ENCODE peak calls at places on chromosomes 1 and 21, in six cellular contexts. H, B, E, T, X and F are unnamed samples. For H3K27me3, the result is how much of the 10 kb centered on the place peaks cover.

GRCh38 chr1:103218821-103219220 is 110.5 kb upstream of the COL11A1 start:
- DNase-seq in X (no peak), E (no peak), B (no peak), T (no peak), H (no peak), F (no peak)

GRCh38 chr21:17512245-17513213 is at the start of gene CXADR:
- DNase-seq in H (peak), B (peak), X (peak), E (no peak), T (peak), F (peak)

GRCh38 chr1:242522304-242522945 is 2.1 kb downstream of the PLD5 start:
- DNase-seq in X (no peak), E (no peak), T (no peak), H (no peak), B (no peak), F (no peak)

GRCh38 chr1:106038260-106038659 is 1018.2 kb upstream of the PRMT6 start:
- DNase-seq in T (no peak), B (no peak), E (no peak), H (no peak), X (no peak), F (no peak)

GRCh38 chr1:232422901-232423300 is 207.0 kb downstream of the SIPA1L2 start:
- DNase-seq in T (no peak), X (no peak), E (no peak), B (no peak), H (peak), F (no peak)

GRCh38 chr1:209080170-209080781 is 503.2 kb upstream of the CAMK1G start:
- DNase-seq in T (no peak), E (no peak), H (no peak), B (no peak), X (no peak), F (no peak)

GRCh38 chr1:198933506-198933905 is 294.7 kb downstream of the PTPRC start:
- DNase-seq in X (no peak), T (no peak), B (no peak), E (no peak), H (no peak), F (no peak)

GRCh38 chr1:103170608-103171007 is 62.3 kb upstream of the COL11A1 start:
- DNase-seq in B (no peak), H (peak), X (no peak), E (no peak), T (no peak), F (no peak)

GRCh38 chr1:78102916-78103315 is 57.1 kb downstream of the GIPC2 start:
- DNase-seq in B (no peak), T (no peak), H (no peak), E (no peak), X (no peak), F (no peak)

GRCh38 chr1:192797845-192798244 is 11.0 kb upstream of the RGS2 start:
- DNase-seq in X (no peak), T (no peak), B (no peak), H (no peak), E (no peak), F (no peak)

GRCh38 chr1:192133350-192133950 is 24.8 kb upstream of the RGS18 start:
- DNase-seq in T (no peak), E (no peak), B (no peak), X (no peak), H (peak), F (no peak)

GRCh38 chr1:243708210-243708609 is 141.8 kb downstream of the AKT3 start:
- DNase-seq in T (no peak), E (no peak), H (peak), X (no peak), B (no peak), F (no peak)

GRCh38 chr1:27141266-27142003 is 13.5 kb downstream of the SLC9A1 start:
- DNase-seq in B (no peak), T (no peak), X (no peak), H (no peak), E (no peak), F (no peak)

GRCh38 chr1:11052839-11053757 is 6.1 kb upstream of the MASP2 start:
- DNase-seq in E (no peak), B (no peak), H (no peak), X (no peak), T (no peak), F (no peak)

GRCh38 chr1:84603223-84603622 is 29.0 kb upstream of the CTBS start:
- DNase-seq in H (peak), B (no peak), X (no peak), T (no peak), E (no peak), F (no peak)

GRCh38 chr21:40271169-40271568 is 403.9 kb downstream of the PCP4 start:
- DNase-seq in H (no peak), T (no peak), B (no peak), X (no peak), E (no peak), F (no peak)

GRCh38 chr21:17462276-17462981 is 50.4 kb upstream of the CXADR start:
- DNase-seq in B (peak), E (no peak), H (no peak), X (no peak), T (no peak), F (no peak)

GRCh38 chr1:66373072-66373685 is 160.8 kb upstream of the SGIP1 start:
- DNase-seq in T (no peak), B (no peak), X (no peak), H (no peak), E (no peak), F (no peak)

GRCh38 chr1:158077366-158078256 is 84.2 kb downstream of the KIRREL1 start:
- DNase-seq in X (no peak), B (no peak), E (no peak), T (no peak), H (no peak), F (no peak)

GRCh38 chr1:204506091-204506968 is 9.9 kb upstream of the MDM4 start:
- DNase-seq in T (peak), X (peak), E (peak), H (peak), B (peak), F (peak)

GRCh38 chr21:35811115-35811806 is 249.1 kb downstream of the SETD4 start:
- DNase-seq in H (no peak), T (no peak), E (no peak), B (no peak), X (no peak), F (no peak)

GRCh38 chr1:221939598-221939997 is 197.7 kb upstream of the DUSP10 start:
- DNase-seq in B (peak), E (no peak), T (no peak), H (no peak), X (no peak), F (no peak)

GRCh38 chr1:202165942-202166843 is 5.8 kb upstream of the PTPN7 start:
- DNase-seq in E (no peak), H (no peak), T (no peak), B (no peak), X (no peak), F (no peak)

GRCh38 chr1:179831225-179831624 is 46.4 kb downstream of the TOR1AIP2 start:
- DNase-seq in H (no peak), X (no peak), T (no peak), B (no peak), E (no peak), F (no peak)

GRCh38 chr1:110602466-110602865 is 3.7 kb downstream of the KCNA2 start:
- DNase-seq in T (no peak), H (no peak), B (no peak), X (no peak), E (no peak), F (no peak)

DNA sequence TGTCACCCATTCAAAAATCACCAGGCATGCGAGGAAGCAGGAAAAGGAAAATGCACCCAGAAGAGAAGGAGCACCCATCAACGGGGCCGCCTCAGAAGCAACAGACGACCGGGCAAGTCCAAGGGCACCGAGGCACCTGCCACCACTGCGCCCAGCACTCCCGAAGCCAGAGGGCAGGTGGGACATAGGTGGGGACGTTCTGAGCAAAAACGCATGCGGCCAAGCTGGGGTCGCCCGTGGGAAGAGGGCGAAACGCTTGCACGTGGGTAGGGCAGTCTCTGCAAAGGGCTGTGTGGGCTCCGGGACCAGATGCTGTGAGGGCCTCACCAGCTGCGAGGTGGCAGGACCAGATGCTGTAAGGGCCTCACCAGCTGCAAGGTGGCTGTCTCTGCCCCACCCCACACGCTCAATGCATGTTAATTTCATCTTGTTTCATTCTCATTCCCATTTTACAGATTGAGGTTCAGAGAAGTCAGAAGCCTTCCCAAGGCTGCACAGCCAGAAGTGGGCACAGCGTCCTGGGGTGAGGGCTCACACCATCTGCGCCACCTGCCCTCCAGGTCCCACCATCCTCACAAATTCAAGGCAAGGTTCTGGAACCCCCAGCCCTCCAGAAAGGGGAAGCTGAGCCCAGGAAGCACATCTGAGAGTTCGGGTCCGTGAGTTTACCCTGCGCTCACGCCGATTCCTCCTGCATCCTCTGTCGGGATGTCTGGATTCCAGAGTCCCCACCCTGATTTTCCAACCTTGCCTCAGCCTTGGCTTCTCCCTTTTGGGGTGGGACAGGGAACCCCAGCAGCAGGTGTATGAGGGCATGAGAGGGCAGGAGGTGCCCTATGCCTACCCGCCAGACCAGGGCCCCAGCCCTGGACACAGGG is 8.2 kb upstream of the SAMD11 start:
- DNase-seq in B (no peak), E (no peak), T (no peak), H (no peak), X (no peak), F (no peak)
- H3K27me3 ChIP-seq in B (under half), E (under half), T (under half), H (under half), X (half or more), F (under half)

GRCh38 chr1:236718328-236718727 is 32.0 kb downstream of the ACTN2 start:
- DNase-seq in H (no peak), B (no peak), E (no peak), X (no peak), T (no peak), F (no peak)

GRCh38 chr1:236717811-236718210 is 31.5 kb downstream of the ACTN2 start:
- DNase-seq in X (no peak), B (no peak), T (no peak), E (no peak), H (no peak), F (no peak)

GRCh38 chr1:236710328-236710892 is 24.1 kb downstream of the ACTN2 start:
- DNase-seq in T (no peak), X (no peak), E (no peak), H (no peak), B (no peak), F (no peak)

GRCh38 chr1:236716160-236716559 is 29.9 kb downstream of the ACTN2 start:
- DNase-seq in E (no peak), X (peak), H (peak), B (no peak), T (no peak), F (no peak)
- H3K27me3 ChIP-seq in E (under half), X (under half), H (under half), B (under half), T (under half), F (under half)

DNA sequence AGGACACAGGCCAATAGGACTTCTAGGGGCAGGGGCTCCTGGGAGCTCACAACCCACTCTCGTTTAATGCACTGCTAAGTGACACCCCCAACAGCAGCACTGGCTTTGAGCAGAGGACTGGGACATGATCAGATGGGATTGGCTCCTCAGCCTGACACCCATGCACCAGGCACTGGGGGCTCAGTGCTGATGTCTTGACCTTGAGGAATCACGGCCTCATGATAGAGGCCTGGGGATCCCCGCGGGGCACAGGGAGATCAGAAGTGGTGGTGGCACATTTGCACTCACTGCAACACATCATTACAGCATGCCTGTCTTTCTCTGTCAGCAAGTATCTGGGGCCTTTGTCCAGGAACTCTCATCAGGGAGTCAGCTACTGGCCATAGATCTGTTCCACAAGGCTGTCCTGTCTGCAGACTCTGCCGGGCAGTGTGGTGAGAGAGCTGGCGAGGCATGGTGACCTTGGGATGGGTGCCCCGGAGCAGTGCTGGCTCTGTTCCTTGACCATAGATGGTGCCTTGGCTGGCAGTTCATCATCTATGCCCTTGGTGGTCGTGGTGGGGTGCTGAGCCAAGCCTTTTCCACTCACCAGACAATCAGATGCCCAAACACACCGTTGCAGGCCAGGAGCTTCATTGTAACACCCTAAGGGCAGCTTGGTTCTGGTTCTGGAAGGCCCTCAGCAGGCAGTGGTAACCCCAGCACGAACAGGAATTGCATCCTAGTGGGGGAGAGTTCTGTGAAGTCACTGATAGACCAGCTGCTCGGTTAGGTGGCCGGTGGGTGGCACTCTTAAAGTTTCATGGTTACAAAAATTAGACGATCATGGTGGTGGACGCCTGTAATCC is 22.2 kb upstream of the PARP1 start:
- DNase-seq in B (no peak), H (no peak), T (no peak), E (no peak), X (peak), F (no peak)
- H3K27me3 ChIP-seq in B (under half), H (under half), T (under half), E (under half), X (under half), F (under half)

DNA sequence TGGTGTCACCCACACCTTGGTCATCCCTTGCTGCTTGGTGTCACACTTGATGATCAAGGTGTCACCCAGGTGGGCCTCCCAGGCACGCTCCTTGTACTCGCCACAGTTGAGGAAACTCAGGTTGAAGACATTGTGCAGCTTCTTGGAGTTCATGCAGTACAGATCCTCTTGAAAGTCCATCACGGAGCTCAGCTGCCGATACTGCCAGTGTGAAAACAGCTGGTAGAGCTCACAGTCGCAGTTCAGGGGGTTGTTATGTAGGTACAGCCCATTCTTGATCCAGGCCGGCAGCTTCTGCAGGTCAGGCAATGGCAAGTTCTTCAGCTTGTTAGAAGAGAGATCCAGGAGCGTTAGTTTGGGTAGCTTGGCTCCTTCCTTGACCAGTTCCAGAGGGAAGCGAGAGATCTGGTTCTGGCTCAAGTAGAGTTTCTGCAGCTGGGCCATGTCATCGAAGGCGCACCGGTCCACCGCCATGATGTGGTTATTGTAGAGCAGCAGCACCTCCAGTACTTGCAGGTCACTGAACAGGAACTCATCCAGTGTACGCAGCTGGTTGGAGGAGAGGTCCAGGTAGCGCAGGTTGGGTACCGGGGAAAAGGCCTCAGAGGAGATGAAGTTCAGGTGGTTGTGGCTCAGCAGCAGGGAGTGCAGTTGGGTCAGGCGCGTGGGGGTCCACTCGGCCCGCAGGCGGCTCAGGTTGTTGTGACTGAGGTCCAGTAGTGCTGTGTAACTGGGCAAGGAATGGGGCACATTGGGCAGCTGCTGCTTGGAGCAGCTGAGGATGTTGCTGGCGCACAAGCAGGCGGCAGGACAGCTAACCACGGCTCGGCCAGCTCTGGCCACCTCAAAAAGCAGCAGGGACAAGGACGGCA is 1.3 kb downstream of the AMIGO1 start:
- DNase-seq in E (no peak), H (no peak), T (no peak), X (no peak), B (no peak), F (no peak)
- H3K27me3 ChIP-seq in E (under half), H (under half), T (under half), X (under half), B (under half), F (under half)

GRCh38 chr1:47507921-47508894 is 70.4 kb downstream of the FOXD2 start:
- DNase-seq in E (no peak), T (no peak), X (peak), H (peak), B (peak), F (no peak)
- H3K27me3 ChIP-seq in E (under half), T (under half), X (half or more), H (half or more), B (under half), F (half or more)